ENCODE peak calls at places on chromosomes 5 and 9, in six cellular contexts. One of them, this sample, is unnamed.

GRCh38 chr9:6676254-6676928 is 30.9 kb upstream of the GLDC start:
- DNase-seq in aorta: no peak
- DNase-seq in CD4-positive, alpha-beta memory T cell: no peak
- DNase-seq in cardiac muscle cell: no peak
- DNase-seq in stomach: no peak
- DNase-seq in spleen: peak; percentile 31
- DNase-seq in this sample: no peak

GRCh38 chr5:160118349-160119141 is 705 bp downstream of the PWWP2A start:
- DNase-seq in cardiac muscle cell: peak; percentile 15
- DNase-seq in aorta: peak; percentile 87
- DNase-seq in CD4-positive, alpha-beta memory T cell: peak; percentile 64
- DNase-seq in spleen: peak; percentile 93
- DNase-seq in stomach: peak; percentile 47
- DNase-seq in this sample: peak; percentile 48

GRCh38 chr9:137606005-137606601 is 617 bp downstream of the ARRDC1 start:
- DNase-seq in spleen: peak; percentile 92
- DNase-seq in cardiac muscle cell: peak; percentile 60
- DNase-seq in CD4-positive, alpha-beta memory T cell: no peak
- DNase-seq in aorta: peak; percentile 80
- DNase-seq in stomach: peak; percentile 78
- DNase-seq in this sample: no peak

GRCh38 chr5:60958712-60959111 is 13.7 kb downstream of the NDUFAF2 start:
- DNase-seq in stomach: no peak
- DNase-seq in spleen: no peak
- DNase-seq in CD4-positive, alpha-beta memory T cell: no peak
- DNase-seq in aorta: no peak
- DNase-seq in cardiac muscle cell: no peak
- DNase-seq in this sample: no peak

GRCh38 chr5:132067941-132068808 is 5.4 kb upstream of the CSF2 start:
- DNase-seq in stomach: no peak
- DNase-seq in CD4-positive, alpha-beta memory T cell: no peak
- DNase-seq in spleen: peak; percentile 67
- DNase-seq in cardiac muscle cell: no peak
- DNase-seq in aorta: peak; percentile 69
- DNase-seq in this sample: no peak

GRCh38 chr5:62093411-62093810 is 212.6 kb upstream of the KIF2A start:
- DNase-seq in spleen: no peak
- DNase-seq in cardiac muscle cell: no peak
- DNase-seq in CD4-positive, alpha-beta memory T cell: no peak
- DNase-seq in aorta: no peak
- DNase-seq in stomach: no peak
- DNase-seq in this sample: no peak

GRCh38 chr9:18229992-18230676 is 243.8 kb upstream of the ADAMTSL1 start:
- DNase-seq in CD4-positive, alpha-beta memory T cell: no peak
- DNase-seq in spleen: no peak
- DNase-seq in stomach: no peak
- DNase-seq in aorta: no peak
- DNase-seq in cardiac muscle cell: no peak
- DNase-seq in this sample: no peak

GRCh38 chr9:88388886-88389617 is 808 bp downstream of the SPIN1 start:
- DNase-seq in stomach: peak; percentile 38
- DNase-seq in CD4-positive, alpha-beta memory T cell: no peak
- DNase-seq in cardiac muscle cell: peak; percentile 90
- DNase-seq in aorta: no peak
- DNase-seq in spleen: peak; percentile 90
- DNase-seq in this sample: peak; percentile 52

GRCh38 chr9:121771418-121771817 is 120.0 kb downstream of the DAB2IP start:
- DNase-seq in cardiac muscle cell: no peak
- DNase-seq in stomach: no peak
- DNase-seq in spleen: no peak
- DNase-seq in CD4-positive, alpha-beta memory T cell: no peak
- DNase-seq in aorta: peak; percentile 65
- DNase-seq in this sample: no peak

GRCh38 chr9:89428901-89429890 is 68.7 kb downstream of the SEMA4D start:
- DNase-seq in cardiac muscle cell: peak; percentile 38
- DNase-seq in aorta: peak; percentile 50
- DNase-seq in stomach: no peak
- DNase-seq in CD4-positive, alpha-beta memory T cell: peak; percentile 86
- DNase-seq in spleen: no peak
- DNase-seq in this sample: no peak

GRCh38 chr9:123938401-123938800 is 8.5 kb upstream of the DENND1A start:
- DNase-seq in stomach: no peak
- DNase-seq in spleen: no peak
- DNase-seq in cardiac muscle cell: no peak
- DNase-seq in CD4-positive, alpha-beta memory T cell: no peak
- DNase-seq in aorta: no peak
- DNase-seq in this sample: no peak

GRCh38 chr9:7144265-7145046 is 386.7 kb downstream of the KDM4C start:
- DNase-seq in stomach: no peak
- DNase-seq in spleen: no peak
- DNase-seq in CD4-positive, alpha-beta memory T cell: no peak
- DNase-seq in cardiac muscle cell: peak; percentile 48
- DNase-seq in aorta: no peak
- DNase-seq in this sample: no peak

GRCh38 chr9:104557179-104557634 is 11.8 kb upstream of the OR13C8 start:
- DNase-seq in CD4-positive, alpha-beta memory T cell: no peak
- DNase-seq in cardiac muscle cell: no peak
- DNase-seq in stomach: no peak
- DNase-seq in spleen: no peak
- DNase-seq in aorta: no peak
- DNase-seq in this sample: no peak

GRCh38 chr5:90878549-90879196 is 320.1 kb downstream of the ADGRV1 start:
- DNase-seq in spleen: no peak
- DNase-seq in stomach: no peak
- DNase-seq in aorta: no peak
- DNase-seq in cardiac muscle cell: no peak
- DNase-seq in CD4-positive, alpha-beta memory T cell: no peak
- DNase-seq in this sample: no peak

GRCh38 chr5:68272289-68272688 is 56.7 kb downstream of the PIK3R1 start:
- DNase-seq in aorta: no peak
- DNase-seq in CD4-positive, alpha-beta memory T cell: no peak
- DNase-seq in spleen: no peak
- DNase-seq in stomach: no peak
- DNase-seq in cardiac muscle cell: no peak
- DNase-seq in this sample: no peak

GRCh38 chr5:68543212-68543611 is 327.7 kb downstream of the PIK3R1 start:
- DNase-seq in stomach: no peak
- DNase-seq in aorta: no peak
- DNase-seq in CD4-positive, alpha-beta memory T cell: no peak
- DNase-seq in spleen: no peak
- DNase-seq in cardiac muscle cell: no peak
- DNase-seq in this sample: no peak

GRCh38 chr5:132095077-132095744 is 21.6 kb downstream of the CSF2 start:
- DNase-seq in CD4-positive, alpha-beta memory T cell: peak; percentile 39
- DNase-seq in cardiac muscle cell: no peak
- DNase-seq in stomach: no peak
- DNase-seq in spleen: no peak
- DNase-seq in aorta: no peak
- DNase-seq in this sample: no peak

GRCh38 chr9:112334319-112334828 is 955 bp upstream of the PTBP3 start:
- DNase-seq in CD4-positive, alpha-beta memory T cell: peak; percentile 80
- DNase-seq in cardiac muscle cell: no peak
- DNase-seq in spleen: no peak
- DNase-seq in stomach: no peak
- DNase-seq in aorta: no peak
- DNase-seq in this sample: peak; percentile 3

GRCh38 chr5:64814073-64814472 is 45.3 kb downstream of the CWC27 start:
- DNase-seq in CD4-positive, alpha-beta memory T cell: no peak
- DNase-seq in aorta: no peak
- DNase-seq in stomach: no peak
- DNase-seq in cardiac muscle cell: no peak
- DNase-seq in spleen: no peak
- DNase-seq in this sample: no peak

GRCh38 chr5:93072831-93073459 is 508.1 kb downstream of the NR2F1-AS1 start:
- DNase-seq in cardiac muscle cell: no peak
- DNase-seq in stomach: no peak
- DNase-seq in aorta: no peak
- DNase-seq in CD4-positive, alpha-beta memory T cell: no peak
- DNase-seq in spleen: no peak
- DNase-seq in this sample: no peak

GRCh38 chr9:115643948-115644727 is 509.5 kb upstream of the PAPPA start:
- DNase-seq in cardiac muscle cell: no peak
- DNase-seq in aorta: no peak
- DNase-seq in spleen: no peak
- DNase-seq in stomach: no peak
- DNase-seq in CD4-positive, alpha-beta memory T cell: no peak
- DNase-seq in this sample: no peak

GRCh38 chr5:52657231-52657645 is 130.5 kb upstream of the ITGA1 start:
- DNase-seq in aorta: no peak
- DNase-seq in spleen: no peak
- DNase-seq in stomach: no peak
- DNase-seq in cardiac muscle cell: peak; percentile 67
- DNase-seq in CD4-positive, alpha-beta memory T cell: no peak
- DNase-seq in this sample: no peak

GRCh38 chr5:15183520-15183919 is 311.9 kb upstream of the ANKH start:
- DNase-seq in cardiac muscle cell: peak; percentile 1
- DNase-seq in spleen: no peak
- DNase-seq in aorta: no peak
- DNase-seq in CD4-positive, alpha-beta memory T cell: no peak
- DNase-seq in stomach: no peak
- DNase-seq in this sample: no peak

GRCh38 chr5:31283326-31283725 is 89.8 kb downstream of the CDH6 start:
- DNase-seq in spleen: no peak
- DNase-seq in aorta: no peak
- DNase-seq in cardiac muscle cell: no peak
- DNase-seq in stomach: no peak
- DNase-seq in CD4-positive, alpha-beta memory T cell: no peak
- DNase-seq in this sample: no peak

GRCh38 chr5:35736280-35736679 is 118.6 kb downstream of the SPEF2 start:
- DNase-seq in aorta: no peak
- DNase-seq in spleen: no peak
- DNase-seq in stomach: no peak
- DNase-seq in CD4-positive, alpha-beta memory T cell: no peak
- DNase-seq in cardiac muscle cell: no peak
- DNase-seq in this sample: no peak

DNA sequence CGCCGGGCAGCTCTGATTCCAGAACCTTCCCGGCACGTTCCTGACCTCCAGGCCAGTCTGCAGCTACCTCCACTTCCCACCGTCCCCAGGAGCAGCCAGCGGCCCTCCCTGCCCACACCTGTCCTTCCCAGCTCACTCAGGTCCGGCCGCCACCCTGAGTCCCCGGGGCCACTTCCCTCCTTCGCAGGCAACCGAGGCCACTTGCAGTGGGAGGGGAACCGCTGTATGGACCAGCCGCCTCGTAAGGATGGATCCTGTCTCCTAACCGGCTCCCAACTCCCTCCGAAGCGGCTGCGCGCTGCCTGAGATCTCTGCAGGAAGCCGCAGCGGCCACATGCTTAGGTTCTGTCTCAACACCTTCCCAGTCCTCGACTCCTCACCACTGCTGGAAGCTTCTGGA is 7.5 kb downstream of the TMEM250 start:
- DNase-seq in cardiac muscle cell: no peak
- DNase-seq in spleen: no peak
- DNase-seq in CD4-positive, alpha-beta memory T cell: no peak
- DNase-seq in aorta: no peak
- DNase-seq in stomach: no peak
- DNase-seq in this sample: no peak
- H3K4me1 ChIP-seq in cardiac muscle cell: peaks cover 19% of the 10 kb centered on the region
- H3K4me1 ChIP-seq in spleen: peaks cover 58% of the 10 kb centered on the region
- H3K4me1 ChIP-seq in CD4-positive, alpha-beta memory T cell: peaks cover 78% of the 10 kb centered on the region
- H3K4me1 ChIP-seq in aorta: no peaks in the 10 kb centered on the region
- H3K4me1 ChIP-seq in stomach: peaks cover 60% of the 10 kb centered on the region
- H3K4me1 ChIP-seq in this sample: peaks cover 88% of the 10 kb centered on the region

DNA sequence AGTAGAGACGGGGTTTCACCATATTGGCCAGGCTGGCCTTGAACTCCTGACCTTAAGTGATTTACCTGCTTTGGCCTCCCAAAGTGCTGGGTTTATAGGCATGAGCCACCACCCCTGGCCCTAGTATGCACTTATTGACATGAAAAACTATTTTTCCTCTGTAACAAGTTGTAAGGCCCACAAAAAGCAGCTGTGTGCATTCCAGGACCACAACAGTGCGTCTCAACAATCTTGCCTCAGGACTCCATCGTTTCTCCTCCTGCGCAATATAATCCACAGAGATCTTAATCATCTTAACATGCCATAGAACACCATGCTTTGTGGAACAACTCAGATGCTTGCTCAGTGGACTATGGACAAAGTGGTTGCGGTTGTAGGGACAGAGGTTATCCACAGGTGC is 10.2 kb downstream of the OR2V1 start:
- DNase-seq in aorta: no peak
- DNase-seq in stomach: no peak
- DNase-seq in spleen: no peak
- DNase-seq in CD4-positive, alpha-beta memory T cell: no peak
- DNase-seq in cardiac muscle cell: no peak
- DNase-seq in this sample: no peak
- H3K27me3 ChIP-seq in aorta: no peaks in the 10 kb centered on the region
- H3K27me3 ChIP-seq in stomach: peaks cover 78% of the 10 kb centered on the region
- H3K27me3 ChIP-seq in spleen: peaks cover 93% of the 10 kb centered on the region
- H3K27me3 ChIP-seq in CD4-positive, alpha-beta memory T cell: peaks cover 5% of the 10 kb centered on the region
- H3K27me3 ChIP-seq in cardiac muscle cell: no peaks in the 10 kb centered on the region
- H3K27me3 ChIP-seq in this sample: peaks cover 5% of the 10 kb centered on the region

DNA sequence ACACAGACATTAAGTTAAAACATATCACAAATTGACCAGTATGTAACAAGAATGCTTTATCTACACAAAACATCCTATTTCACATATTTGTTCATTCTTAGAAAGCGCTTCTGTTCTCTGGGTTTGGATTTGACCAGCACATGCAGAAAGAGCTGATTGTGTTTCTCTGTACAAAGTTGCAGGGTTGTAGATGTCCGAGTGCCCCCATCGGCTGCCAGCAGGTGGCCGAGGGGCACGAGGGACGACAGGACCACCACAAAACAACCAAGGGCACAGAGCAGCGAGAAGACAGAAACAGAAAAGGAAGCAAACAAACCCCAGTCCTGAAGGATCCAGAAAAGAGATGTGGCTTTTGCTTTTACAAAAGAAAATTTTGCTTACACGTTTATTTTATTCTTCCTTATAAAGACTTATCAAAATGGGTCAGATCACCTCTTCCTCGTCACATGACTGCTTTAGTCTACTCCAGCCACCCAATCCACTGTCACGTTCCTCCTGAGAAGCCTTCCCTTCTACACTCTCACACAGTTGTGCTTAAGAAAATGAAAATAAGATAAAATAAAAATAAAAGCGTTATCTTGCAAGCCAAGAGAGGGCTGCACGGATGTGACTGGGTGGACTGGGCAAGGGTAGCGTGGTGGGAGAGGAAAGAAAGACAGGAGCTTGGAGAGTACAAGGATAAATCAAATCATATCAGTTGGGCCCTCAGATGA is 9.5 kb downstream of the OTP start:
- DNase-seq in CD4-positive, alpha-beta memory T cell: no peak
- DNase-seq in spleen: no peak
- DNase-seq in aorta: no peak
- DNase-seq in stomach: no peak
- DNase-seq in cardiac muscle cell: no peak
- DNase-seq in this sample: no peak
- H3K4me3 ChIP-seq in CD4-positive, alpha-beta memory T cell: no peak overlapping the region
- H3K4me3 ChIP-seq in spleen: peak overlapping the region; percentile 50
- H3K4me3 ChIP-seq in aorta: no peak overlapping the region
- H3K4me3 ChIP-seq in stomach: peak overlapping the region; percentile 61
- H3K4me3 ChIP-seq in cardiac muscle cell: peak overlapping the region; percentile 35
- H3K4me3 ChIP-seq in this sample: no peak overlapping the region

DNA sequence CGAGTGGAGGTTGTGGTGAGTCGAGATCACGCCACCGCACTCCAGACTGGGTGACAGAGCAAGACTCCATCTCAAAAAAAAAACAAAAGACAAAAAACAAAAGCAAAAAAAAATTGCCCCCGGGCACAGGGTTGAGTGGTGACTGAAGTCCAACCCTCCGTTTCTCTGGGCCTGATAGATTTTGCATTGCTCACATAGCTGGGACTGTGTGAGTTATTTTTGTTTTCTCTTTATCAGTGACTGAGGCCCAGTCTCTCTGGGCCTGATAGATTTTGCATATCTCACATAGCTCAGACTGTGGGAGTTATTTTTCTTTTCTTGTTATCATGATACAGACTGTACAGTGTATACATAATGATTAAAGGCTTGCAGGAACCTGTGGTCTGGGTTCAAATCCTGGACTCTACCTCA is 2.6 kb upstream of the SLC28A3 start:
- DNase-seq in stomach: no peak
- DNase-seq in cardiac muscle cell: peak; percentile 84
- DNase-seq in spleen: no peak
- DNase-seq in aorta: no peak
- DNase-seq in CD4-positive, alpha-beta memory T cell: no peak
- DNase-seq in this sample: no peak
- H3K4me1 ChIP-seq in stomach: no peaks in the 10 kb centered on the region
- H3K4me1 ChIP-seq in cardiac muscle cell: peaks cover 45% of the 10 kb centered on the region
- H3K4me1 ChIP-seq in spleen: no peaks in the 10 kb centered on the region
- H3K4me1 ChIP-seq in aorta: no peaks in the 10 kb centered on the region
- H3K4me1 ChIP-seq in CD4-positive, alpha-beta memory T cell: no peaks in the 10 kb centered on the region
- H3K4me1 ChIP-seq in this sample: no peaks in the 10 kb centered on the region

This sample was measured in CD8-positive, alpha-beta memory T cell.